ENCODE peak calls at places on chromosomes 3 and 15, in eight cellular contexts. T is ovary, F is psoas muscle, P is body of pancreas, K is SJSA1, Z is esophagus squamous epithelium, U is GM23248, S is tibial artery. G is an unnamed sample. For H3K4me1 and H3K9me3, the result is how much of the 10 kb centered on the place peaks cover.

GRCh38 chr3:11377726-11378125 is 105.5 kb downstream of the ATG7 start:
- DNase-seq in U (no peak), T (no peak), Z (no peak), F (no peak), K (no peak), P (no peak), S (no peak), G (no peak)

GRCh38 chr3:64291956-64292355 is 66.7 kb upstream of the PRICKLE2 start:
- DNase-seq in T (no peak), U (peak), S (no peak), F (no peak), K (no peak), Z (no peak), P (no peak), G (no peak)

GRCh38 chr3:41241800-41242571 is 42.7 kb downstream of the CTNNB1 start:
- DNase-seq in T (no peak), U (no peak), S (no peak), Z (no peak), F (no peak), P (no peak), K (no peak), G (no peak)

GRCh38 chr15:66713843-66714508 is 11.9 kb downstream of the SMAD6 start:
- DNase-seq in Z (no peak), F (no peak), S (no peak), T (no peak), K (no peak), U (no peak), P (no peak), G (no peak)

GRCh38 chr3:169402667-169403360 is 260.7 kb downstream of the MECOM start:
- DNase-seq in P (no peak), S (no peak), K (no peak), Z (no peak), T (no peak), F (no peak), U (no peak), G (no peak)

GRCh38 chr3:171315101-171315500 is 145.1 kb downstream of the TNIK start:
- DNase-seq in U (no peak), F (no peak), K (no peak), P (no peak), T (no peak), Z (no peak), S (no peak), G (no peak)

GRCh38 chr15:101602801-101603200 is 49.4 kb downstream of the TM2D3 start:
- DNase-seq in T (no peak), K (no peak), U (no peak), P (no peak), Z (no peak), F (no peak), S (no peak), G (no peak)

GRCh38 chr3:68017069-68017468 is 362.7 kb upstream of the SUCLG2 start:
- DNase-seq in S (no peak), T (no peak), U (no peak), Z (no peak), F (no peak), P (no peak), K (no peak), G (no peak)

GRCh38 chr15:48400086-48400485 is 68.9 kb downstream of the DUT start:
- DNase-seq in K (no peak), U (peak), S (no peak), P (no peak), T (no peak), Z (no peak), F (no peak), G (no peak)

DNA sequence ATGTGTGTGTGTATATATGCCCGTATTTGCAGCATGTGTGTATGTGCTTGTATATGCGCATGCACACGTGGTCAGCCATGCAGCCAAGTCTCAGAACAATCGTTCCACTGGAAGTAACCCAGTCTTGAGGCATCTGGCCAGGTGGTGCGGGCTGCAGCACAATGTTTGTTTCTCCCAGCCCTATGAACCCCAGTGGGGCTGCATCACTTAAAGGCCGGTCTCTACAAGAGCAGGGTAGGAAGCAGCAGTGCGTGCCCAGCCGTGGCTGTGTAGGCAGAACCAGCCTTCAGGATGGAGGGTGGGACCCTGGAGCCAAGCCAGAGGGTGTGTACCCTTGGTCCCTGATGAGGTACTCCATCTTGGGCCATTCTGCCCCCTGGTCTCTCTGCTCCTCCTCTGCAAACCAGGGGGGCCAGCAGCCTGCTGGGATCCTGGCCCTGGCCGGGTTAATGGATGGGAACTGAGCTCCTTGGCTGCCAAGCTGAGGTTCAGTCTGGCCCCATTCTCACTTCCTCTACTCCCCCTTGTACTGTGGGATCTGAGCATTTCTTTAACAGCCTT is 11.8 kb downstream of the KLF13 start:
- DNase-seq in F (no peak), U (no peak), T (no peak), P (peak), S (no peak), Z (no peak), K (no peak), G (no peak)
- H3K4me1 ChIP-seq in F (half or more), U (under half), T (under half), P (half or more), S (half or more), Z (half or more), K (under half), G (half or more)

GRCh38 chr15:25170781-25171110 is 216.0 kb downstream of the SNRPN start:
- DNase-seq in S (no peak), K (no peak), T (no peak), U (no peak), F (no peak), P (no peak), Z (no peak), G (peak)

GRCh38 chr15:25171856-25172687 is 217.3 kb downstream of the SNRPN start:
- DNase-seq in U (no peak), T (peak), F (peak), K (no peak), P (peak), Z (no peak), S (no peak), G (peak)

GRCh38 chr15:25171111-25171811 is 216.5 kb downstream of the SNRPN start:
- DNase-seq in U (no peak), T (peak), S (no peak), K (no peak), F (peak), P (peak), Z (no peak), G (peak)

GRCh38 chr15:25173241-25174028 is 218.6 kb downstream of the SNRPN start:
- DNase-seq in S (no peak), K (no peak), Z (no peak), U (no peak), P (no peak), T (peak), F (peak), G (no peak)

GRCh38 chr15:25172691-25173090 is 217.9 kb downstream of the SNRPN start:
- DNase-seq in K (no peak), F (no peak), T (no peak), S (no peak), P (peak), Z (no peak), U (no peak), G (peak)
- H3K9me3 ChIP-seq in K (under half), F (under half), T (under half), S (half or more), P (under half), Z (under half), U (under half), G (under half)

GRCh38 chr3:52535411-52536111 is 844 bp upstream of the UQCC5 start:
- DNase-seq in K (no peak), S (no peak), Z (no peak), P (no peak), F (no peak), T (no peak), U (no peak), G (peak)
- H3K4me3 ChIP-seq in K (peak), S (peak), Z (peak), P (no peak), F (peak), T (peak), U (peak), G (no peak)

GRCh38 chr15:70323111-70323851 is 225.6 kb upstream of the TLE3 start:
- DNase-seq in Z (no peak), U (peak), K (peak), T (peak), F (peak), P (no peak), S (peak), G (peak)

GRCh38 chr15:70320077-70320830 is 222.5 kb upstream of the TLE3 start:
- DNase-seq in P (no peak), U (no peak), Z (no peak), T (no peak), F (no peak), K (no peak), S (no peak), G (no peak)

GRCh38 chr15:70321106-70321809 is 223.5 kb upstream of the TLE3 start:
- DNase-seq in F (no peak), P (no peak), S (no peak), U (no peak), K (peak), Z (no peak), T (no peak), G (no peak)

GRCh38 chr15:70324001-70324974 is 226.6 kb upstream of the TLE3 start:
- DNase-seq in P (no peak), Z (no peak), U (peak), T (no peak), K (no peak), S (no peak), F (no peak), G (no peak)

DNA sequence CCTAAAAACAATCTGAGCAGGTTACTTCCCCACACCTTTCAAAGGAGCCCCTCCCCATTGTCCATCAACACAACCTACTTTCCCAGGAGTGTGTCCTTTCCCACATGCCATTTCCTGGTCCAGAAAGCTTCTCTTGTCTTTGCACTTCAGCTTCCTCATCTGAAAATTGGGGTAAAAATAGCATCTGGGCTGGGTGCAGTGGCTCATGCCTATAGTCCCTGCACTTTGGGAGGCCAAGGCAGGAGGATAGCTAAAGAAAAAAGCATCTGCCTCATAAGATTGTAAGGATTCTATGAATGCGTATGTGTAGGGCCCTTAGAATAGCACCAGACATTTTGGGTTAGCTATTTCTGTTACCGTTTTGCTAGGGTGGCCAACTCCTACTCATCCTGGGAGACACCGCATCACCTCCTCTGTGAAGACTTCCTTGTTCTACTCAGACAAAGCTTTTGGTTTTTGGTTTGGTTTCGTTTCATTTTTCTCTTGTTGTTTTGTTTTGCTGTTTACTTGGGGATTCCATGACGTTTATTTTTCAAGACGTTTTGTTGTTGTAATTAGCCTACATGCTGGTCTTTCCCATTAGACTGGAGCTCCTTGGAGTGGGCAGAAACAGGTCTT is 224.4 kb upstream of the TLE3 start:
- DNase-seq in K (no peak), P (no peak), U (no peak), F (no peak), Z (no peak), S (no peak), T (no peak), G (no peak)
- H3K4me1 ChIP-seq in K (under half), P (under half), U (under half), F (under half), Z (under half), S (under half), T (under half), G (under half)

DNA sequence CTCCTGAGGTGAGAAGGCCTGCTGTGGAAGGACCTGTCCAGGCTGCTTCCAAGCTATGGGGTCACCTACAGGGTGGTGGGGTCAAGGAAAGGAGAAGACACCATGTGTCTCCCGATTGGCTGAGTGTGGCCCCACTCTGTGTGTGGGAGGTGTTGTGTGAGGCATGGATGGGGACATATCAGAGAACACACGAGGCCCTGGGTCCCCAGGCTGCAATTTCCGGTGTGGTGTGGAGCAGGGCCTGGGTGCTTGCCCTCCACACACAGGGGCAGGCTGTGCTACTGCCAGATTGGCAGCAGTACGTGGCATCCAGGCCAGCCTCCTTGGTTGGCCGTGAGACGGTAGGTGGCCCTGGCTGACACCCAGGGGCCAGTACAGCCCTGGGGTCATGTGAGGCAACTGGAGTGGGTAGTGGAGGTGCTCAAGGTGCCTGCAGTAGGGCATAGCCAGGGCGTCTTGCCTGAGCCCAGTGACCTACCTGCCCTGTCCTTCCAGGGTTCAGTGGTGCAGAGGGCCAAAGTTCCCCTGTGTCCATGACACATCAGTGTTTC is 233.8 kb downstream of the SNRPN start:
- DNase-seq in Z (no peak), K (no peak), S (no peak), T (no peak), P (no peak), F (no peak), U (no peak), G (no peak)
- H3K9me3 ChIP-seq in Z (under half), K (under half), S (half or more), T (under half), P (under half), F (under half), U (under half), G (under half)

DNA sequence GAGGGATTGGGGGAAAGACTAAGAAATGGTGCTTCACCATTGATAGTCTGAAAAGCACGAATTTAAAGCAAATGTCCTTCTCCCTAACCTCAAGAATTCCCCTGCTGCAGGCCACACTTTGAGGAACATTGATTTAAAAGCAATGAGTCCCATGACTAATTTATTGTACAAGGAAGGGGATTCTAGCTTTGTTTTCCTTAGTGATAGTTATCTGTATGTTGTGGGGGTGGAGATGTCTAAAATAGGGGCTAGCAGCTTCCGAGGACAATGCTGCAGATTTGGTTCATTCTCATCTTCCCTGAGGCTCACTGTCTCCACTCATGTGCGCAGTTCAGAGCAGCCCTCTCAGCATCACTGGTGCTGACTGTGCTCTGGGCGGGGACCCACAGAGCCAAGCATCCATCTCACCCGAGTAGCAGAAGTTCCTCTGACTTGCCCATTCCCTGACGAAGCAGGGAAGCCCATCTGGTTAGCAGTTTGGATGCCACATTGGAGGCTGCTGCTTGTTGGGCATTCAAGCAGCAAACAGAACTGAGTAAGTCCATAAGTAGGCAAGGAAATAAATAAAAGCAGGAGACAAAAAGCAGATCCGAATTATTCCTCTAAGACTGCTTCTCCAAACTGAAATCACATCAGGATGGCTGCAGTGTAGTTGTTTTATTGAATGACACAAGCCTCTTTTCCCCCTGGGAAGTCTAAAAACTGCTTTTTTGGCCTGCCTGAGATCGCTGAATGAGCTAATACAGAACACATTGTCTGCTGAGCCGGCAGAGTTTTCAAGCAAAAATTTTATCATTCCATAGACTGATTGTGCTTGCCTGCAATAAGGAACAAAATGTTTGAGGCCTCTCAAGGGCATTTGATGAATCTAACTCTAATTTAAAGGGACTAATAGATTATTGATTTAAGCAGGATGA is 27.5 kb downstream of the RARB start:
- DNase-seq in T (no peak), F (peak), U (peak), Z (no peak), K (peak), S (peak), P (no peak), G (peak)
- H3K4me3 ChIP-seq in T (no peak), F (peak), U (no peak), Z (no peak), K (no peak), S (peak), P (no peak), G (no peak)

GRCh38 chr3:71399478-71399877 is 184.1 kb downstream of the FOXP1 start:
- DNase-seq in P (no peak), F (no peak), K (no peak), U (no peak), S (no peak), T (no peak), Z (no peak), G (no peak)
- H3K4me1 ChIP-seq in P (under half), F (under half), K (under half), U (under half), S (under half), T (under half), Z (under half), G (under half)

GRCh38 chr15:25180606-25181289 is 226.0 kb downstream of the SNRPN start:
- DNase-seq in U (no peak), F (peak), S (peak), Z (no peak), P (peak), T (peak), K (peak), G (peak)
- H3K9me3 ChIP-seq in U (under half), F (under half), S (half or more), Z (under half), P (under half), T (under half), K (under half), G (under half)